ENCODE peak calls at places on chromosome 17, in six cellular contexts. U is ovary, Y is Panc1, R is cardiac muscle cell, B is H9, T is AG09319. W is an unnamed sample.

GRCh38 chr17:39672522-39673334 is 4.5 kb downstream of the PNMT start:
- DNase-seq in U (no peak), Y (no peak), R (no peak), B (no peak), T (no peak), W (no peak)

GRCh38 chr17:16352303-16352837 is 899 bp downstream of the CENPV start:
- DNase-seq in U (peak), Y (no peak), R (peak), B (peak), T (no peak), W (no peak)

GRCh38 chr17:38628441-38628840 is 22.7 kb upstream of the SRCIN1 start:
- DNase-seq in U (no peak), Y (no peak), R (peak), B (peak), T (no peak), W (no peak)

GRCh38 chr17:12584727-12585126 is 81.0 kb upstream of the MYOCD start:
- DNase-seq in U (no peak), Y (no peak), R (no peak), B (no peak), T (no peak), W (no peak)

GRCh38 chr17:30570596-30571265 is 93.5 kb downstream of the GOSR1 start:
- DNase-seq in U (no peak), Y (no peak), R (no peak), B (peak), T (no peak), W (no peak)

GRCh38 chr17:77392376-77393273 is 251.9 kb downstream of the SEC14L1 start:
- DNase-seq in U (peak), Y (peak), R (no peak), B (peak), T (no peak), W (no peak)

GRCh38 chr17:7590743-7591142 is 849 bp upstream of the SOX15 start:
- DNase-seq in U (no peak), Y (no peak), R (no peak), B (peak), T (no peak), W (no peak)

GRCh38 chr17:4480929-4481898 is 17.5 kb upstream of the SPNS2 start:
- DNase-seq in U (no peak), Y (no peak), R (no peak), B (no peak), T (no peak), W (no peak)

GRCh38 chr17:57408064-57408811 is 151.9 kb downstream of the MSI2 start:
- DNase-seq in U (no peak), Y (no peak), R (no peak), B (peak), T (no peak), W (no peak)

GRCh38 chr17:67608691-67609090 is 109.0 kb upstream of the NOL11 start:
- DNase-seq in U (no peak), Y (no peak), R (peak), B (no peak), T (no peak), W (no peak)

GRCh38 chr17:62625184-62625869 is 2.1 kb upstream of the MRC2 start:
- DNase-seq in U (no peak), Y (no peak), R (no peak), B (peak), T (no peak), W (no peak)

GRCh38 chr17:50541916-50542688 is 4.9 kb upstream of the SPATA20 start:
- DNase-seq in U (peak), Y (no peak), R (peak), B (peak), T (peak), W (peak)
- TF ChIP-seq CTCF in U (no peak), Y (no peak), R (peak), B (peak), T (peak), W (no peak)

DNA sequence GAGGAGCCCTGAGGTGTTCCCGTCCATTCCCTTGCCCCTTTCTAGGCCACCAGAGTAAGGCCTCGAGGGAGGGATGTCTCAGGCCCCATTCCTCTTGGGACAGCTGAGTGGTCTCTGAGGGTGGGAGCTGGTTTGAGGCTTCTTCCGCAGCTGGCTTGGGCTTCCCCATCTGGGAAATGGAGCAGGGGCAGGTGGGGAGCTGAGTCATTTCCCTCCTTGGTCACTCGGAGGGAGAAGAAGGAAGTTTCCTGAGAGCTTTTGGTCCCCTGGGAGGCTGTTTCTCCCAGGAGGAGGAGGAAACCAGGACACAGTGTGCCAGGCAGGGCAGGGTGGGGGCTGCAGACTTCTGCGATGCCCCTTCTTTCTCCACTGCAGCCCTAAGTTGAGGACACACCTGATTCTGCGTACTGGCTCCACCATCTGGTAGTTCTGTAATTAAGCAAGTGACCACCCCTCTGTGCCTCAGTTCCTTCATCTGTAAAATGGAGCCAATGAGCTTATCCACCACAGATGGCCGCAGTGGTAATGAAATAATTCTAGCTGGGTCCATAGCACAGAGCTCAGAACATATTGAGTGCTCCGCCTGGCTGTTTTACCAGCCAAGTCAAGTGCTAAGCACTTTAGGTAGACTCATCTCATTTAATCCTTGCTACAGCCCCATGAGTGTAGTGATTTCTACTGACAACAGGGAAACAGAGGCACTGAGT is 1.5 kb upstream of the KCNJ12 start:
- DNase-seq in U (no peak), Y (no peak), R (peak), B (no peak), T (no peak), W (no peak)
- TF ChIP-seq CTCF in U (no peak), Y (no peak), R (no peak), B (peak), T (no peak), W (no peak)

DNA sequence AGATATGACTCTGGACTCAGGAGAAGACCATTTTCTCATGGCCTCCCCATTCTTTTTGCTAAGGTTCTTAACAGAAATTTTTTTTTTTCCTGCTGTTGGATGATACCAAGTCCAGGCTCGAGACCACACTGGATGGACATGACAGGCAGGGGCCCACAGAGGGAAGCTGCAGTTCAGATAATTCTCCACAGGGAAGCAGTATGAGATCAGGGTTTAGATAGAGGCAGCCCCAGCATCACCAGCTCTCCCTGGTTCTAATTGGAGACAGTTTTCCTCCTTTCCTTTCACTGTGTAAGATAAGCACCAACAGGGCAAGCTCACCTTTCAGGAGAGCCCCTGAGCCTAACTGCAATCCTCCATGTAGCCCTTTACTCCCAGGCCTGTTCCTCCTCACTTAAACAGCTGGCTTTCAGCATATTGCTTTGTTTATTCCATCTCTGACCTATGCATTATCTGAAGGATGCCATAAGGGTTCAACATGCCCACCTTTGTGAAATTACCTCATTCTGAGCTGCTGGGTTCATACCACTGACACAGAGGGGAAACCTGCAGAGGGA is 108.1 kb downstream of the SNX11 start:
- DNase-seq in U (no peak), Y (no peak), R (peak), B (peak), T (no peak), W (no peak)
- TF ChIP-seq CTCF in U (no peak), Y (peak), R (peak), B (peak), T (peak), W (no peak)

DNA sequence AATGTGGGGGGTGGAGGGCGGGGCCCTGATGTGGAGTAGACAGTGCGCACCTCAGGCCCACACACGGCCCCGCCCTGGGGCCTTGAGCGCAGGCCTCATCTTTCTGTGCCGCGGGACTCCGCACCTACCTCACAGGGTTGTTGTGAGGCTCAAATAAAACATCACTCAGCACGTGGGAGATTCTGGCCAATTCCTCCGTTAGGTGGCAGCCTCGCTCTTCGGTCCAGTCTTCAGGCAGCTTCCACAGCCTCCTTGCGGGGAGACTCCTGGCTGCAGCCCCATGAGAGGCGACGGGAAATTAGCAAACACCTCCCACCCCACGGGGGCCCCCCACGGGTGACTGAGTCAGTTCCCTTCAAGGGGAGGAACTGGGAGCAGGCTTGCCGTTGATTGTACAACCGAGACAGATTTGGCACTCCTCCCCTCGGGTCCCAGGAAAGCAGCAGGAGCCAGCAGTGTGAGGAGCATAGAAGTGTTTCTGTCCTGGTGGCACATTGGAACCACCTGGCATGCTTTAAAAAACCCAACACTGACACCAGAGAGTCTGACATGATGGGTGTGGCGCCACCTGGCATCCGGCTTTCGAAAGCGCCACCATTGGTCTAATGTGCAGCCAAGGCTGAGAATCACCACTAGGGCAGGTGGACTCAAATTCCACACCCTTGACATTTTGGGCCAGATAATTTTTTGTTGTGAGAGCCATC is 7.6 kb downstream of the MRM1 start:
- DNase-seq in U (peak), Y (no peak), R (peak), B (peak), T (no peak), W (no peak)
- TF ChIP-seq CTCF in U (peak), Y (no peak), R (peak), B (peak), T (peak), W (no peak)

DNA sequence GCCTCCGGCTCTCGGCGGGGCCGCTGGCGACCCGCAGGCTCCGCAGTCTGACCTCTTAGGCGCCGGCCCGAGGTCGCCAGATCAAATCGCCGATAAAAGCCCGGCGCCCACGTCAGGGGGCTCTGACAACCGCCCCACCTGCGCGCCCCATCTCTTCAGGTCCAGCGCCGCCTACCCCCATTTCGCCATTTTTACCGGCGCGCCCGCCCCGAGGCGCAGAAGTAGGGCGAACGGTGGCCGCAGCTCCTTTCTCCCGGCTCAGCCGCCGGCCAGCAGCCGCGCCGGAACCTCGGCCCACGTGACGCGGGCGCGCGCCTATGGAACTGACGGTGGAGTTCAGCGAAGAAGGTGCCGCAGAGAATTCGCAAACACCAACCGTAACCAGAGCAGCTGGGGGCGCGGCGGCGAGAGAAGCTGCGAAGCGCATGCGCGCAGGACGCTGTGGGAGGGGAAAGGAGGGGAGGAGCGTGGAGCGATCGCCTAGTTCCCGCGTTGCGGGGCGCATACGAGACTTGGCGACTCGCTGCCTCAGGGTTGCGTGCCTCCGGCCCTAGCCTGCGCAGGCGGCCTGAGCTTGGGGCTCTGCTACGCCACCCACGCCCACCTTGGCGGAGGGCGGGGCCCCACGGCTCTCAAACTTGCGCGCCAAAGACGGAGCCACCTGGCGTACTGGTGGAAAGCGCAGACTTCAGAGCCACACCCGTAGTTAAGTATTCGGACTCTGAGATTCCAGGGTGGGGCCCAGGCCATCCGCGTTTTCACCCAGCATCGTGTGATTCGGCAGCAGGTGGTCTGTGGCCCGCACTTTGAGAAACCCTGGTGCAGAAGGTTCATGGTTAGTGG is at the start of gene TRIM37:
- DNase-seq in U (peak), Y (peak), R (peak), B (peak), T (peak), W (peak)
- TF ChIP-seq CTCF in U (no peak), Y (no peak), R (no peak), B (no peak), T (no peak), W (no peak)

GRCh38 chr17:75625813-75626486 is 7.3 kb upstream of the SMIM5 start:
- DNase-seq in U (no peak), Y (no peak), R (peak), B (peak), T (no peak), W (no peak)
- TF ChIP-seq CTCF in U (no peak), Y (peak), R (peak), B (peak), T (peak), W (no peak)

GRCh38 chr17:28405632-28406477 is at the start of gene SLC46A1:
- DNase-seq in U (peak), Y (no peak), R (peak), B (peak), T (no peak), W (peak)

GRCh38 chr17:28406478-28406824 is 439 bp upstream of the SLC46A1 start:
- DNase-seq in U (no peak), Y (no peak), R (no peak), B (peak), T (no peak), W (no peak)

GRCh38 chr17:28404812-28405570 is 1.0 kb downstream of the SLC46A1 start:
- DNase-seq in U (peak), Y (no peak), R (no peak), B (peak), T (no peak), W (no peak)

GRCh38 chr17:28407974-28408306 is 1.9 kb upstream of the SLC46A1 start:
- DNase-seq in U (no peak), Y (no peak), R (no peak), B (no peak), T (no peak), W (no peak)

GRCh38 chr17:28407130-28407973 is 1.3 kb upstream of the SLC46A1 start:
- DNase-seq in U (no peak), Y (no peak), R (no peak), B (peak), T (no peak), W (no peak)
- TF ChIP-seq CTCF in U (no peak), Y (no peak), R (no peak), B (peak), T (no peak), W (no peak)

GRCh38 chr17:50944902-50945720 is 79.0 kb upstream of the TOB1 start:
- DNase-seq in U (no peak), Y (no peak), R (no peak), B (no peak), T (no peak), W (no peak)

GRCh38 chr17:50947844-50948514 is 81.8 kb upstream of the TOB1 start:
- DNase-seq in U (peak), Y (no peak), R (no peak), B (no peak), T (no peak), W (no peak)

GRCh38 chr17:50946891-50947843 is 81.0 kb upstream of the TOB1 start:
- DNase-seq in U (no peak), Y (no peak), R (no peak), B (peak), T (no peak), W (no peak)

GRCh38 chr17:50945779-50946222 is 79.6 kb upstream of the TOB1 start:
- DNase-seq in U (no peak), Y (no peak), R (no peak), B (peak), T (no peak), W (no peak)

DNA sequence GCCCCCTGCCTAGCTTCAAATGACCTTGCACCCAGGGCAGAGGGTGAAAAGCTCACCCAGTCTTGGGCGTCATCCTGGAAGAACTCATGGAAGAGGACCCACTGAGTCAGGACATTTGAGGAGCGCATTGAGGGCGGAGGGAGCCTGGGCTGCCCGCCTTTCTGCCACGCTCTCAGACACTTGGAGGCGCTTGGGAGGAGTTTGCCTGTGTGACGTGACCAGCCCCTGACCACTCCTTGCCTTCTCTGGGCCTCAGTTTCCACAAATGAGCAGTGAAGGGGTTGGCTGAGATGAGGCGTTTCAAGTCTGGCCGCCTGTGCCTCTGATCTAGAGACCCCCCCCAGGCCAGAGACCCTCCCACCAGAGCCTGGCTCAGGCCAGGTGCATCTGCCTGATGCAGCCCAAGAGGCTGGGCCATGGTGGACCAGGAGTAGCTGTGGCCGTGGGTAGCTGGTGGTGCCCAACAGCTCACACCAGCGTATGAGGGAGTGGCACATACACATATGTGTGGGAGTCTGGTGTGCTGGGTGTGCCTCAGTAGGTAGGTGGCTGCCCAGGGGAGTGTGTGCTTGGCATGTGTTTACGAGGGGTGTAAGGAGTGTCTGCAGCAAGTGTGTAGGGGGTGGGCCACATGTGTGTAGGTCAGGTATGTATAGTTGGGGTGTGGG is 80.2 kb upstream of the TOB1 start:
- DNase-seq in U (no peak), Y (no peak), R (no peak), B (peak), T (no peak), W (no peak)
- TF ChIP-seq CTCF in U (no peak), Y (no peak), R (no peak), B (no peak), T (no peak), W (no peak)

DNA sequence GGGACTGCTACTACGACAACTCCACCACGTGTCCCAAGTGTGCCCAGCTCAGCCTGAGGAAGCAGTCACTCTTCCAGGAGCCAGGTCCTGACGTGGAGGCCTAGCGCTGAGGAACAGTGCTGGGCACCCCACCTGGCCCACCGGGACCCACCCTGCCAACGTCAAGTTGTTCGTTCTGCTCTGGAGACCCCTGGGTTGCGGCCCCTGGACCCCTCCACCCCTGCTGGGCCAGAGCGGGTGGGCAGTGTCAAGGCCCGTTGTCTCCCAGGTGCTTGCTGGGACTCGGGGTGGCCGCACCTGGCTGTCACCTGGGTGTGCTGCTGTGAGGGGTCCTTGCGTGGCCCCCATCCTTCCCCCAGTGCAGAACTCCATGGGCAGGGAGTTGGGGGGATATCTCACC is 34.4 kb downstream of the CDRT15L2 start:
- DNase-seq in U (no peak), Y (no peak), R (no peak), B (no peak), T (no peak), W (no peak)
- TF ChIP-seq CTCF in U (no peak), Y (no peak), R (no peak), B (no peak), T (no peak), W (no peak)